ENCODE peak calls at places on chromosomes 2 and 18, in ten cellular contexts. D, V, F, J, N, K, X, W, O and I are unnamed samples.

GRCh38 chr2:81576713-81577112 is 1272.2 kb upstream of the LRRTM1 start:
- DNase-seq in X (no peak), J (no peak), W (no peak), D (no peak), K (no peak), N (no peak), F (no peak), O (no peak), V (no peak), I (no peak)

GRCh38 chr2:103427567-103427966 is 665.7 kb downstream of the TMEM182 start:
- DNase-seq in N (no peak), D (no peak), F (no peak), O (no peak), X (no peak), V (no peak), W (no peak), K (no peak), J (no peak), I (no peak)

GRCh38 chr18:21134895-21135294 is 23.3 kb upstream of the ROCK1 start:
- DNase-seq in V (no peak), F (no peak), W (peak), D (no peak), X (no peak), O (peak), N (no peak), K (no peak), J (no peak), I (no peak)

GRCh38 chr2:28356095-28356911 is 36.4 kb upstream of the FOSL2 start:
- DNase-seq in W (peak), O (peak), V (peak), J (no peak), K (peak), X (peak), D (peak), F (peak), N (peak), I (peak)

GRCh38 chr18:3305933-3306332 is 44.0 kb downstream of the MYL12B start:
- DNase-seq in N (no peak), W (peak), V (no peak), J (no peak), O (peak), F (no peak), D (peak), X (no peak), K (no peak), I (peak)

GRCh38 chr2:29157131-29157530 is 41.9 kb downstream of the CLIP4 start:
- DNase-seq in J (no peak), D (no peak), F (peak), V (no peak), X (no peak), K (no peak), O (no peak), W (no peak), N (no peak), I (no peak)

GRCh38 chr2:140186201-140186775 is 1406.1 kb upstream of the NXPH2 start:
- DNase-seq in F (no peak), J (no peak), D (no peak), X (no peak), O (no peak), W (peak), V (no peak), N (no peak), K (no peak), I (peak)

GRCh38 chr2:64260093-64260808 is 116.0 kb upstream of the PELI1 start:
- DNase-seq in D (no peak), W (no peak), J (no peak), X (no peak), K (no peak), V (no peak), O (no peak), F (no peak), N (no peak), I (no peak)

GRCh38 chr2:226607379-226607778 is 192.2 kb downstream of the IRS1 start:
- DNase-seq in K (no peak), D (peak), N (no peak), W (peak), X (no peak), J (no peak), O (peak), F (no peak), V (no peak), I (peak)

GRCh38 chr18:54948350-54948837 is 10.9 kb downstream of the CCDC68 start:
- DNase-seq in V (no peak), K (no peak), N (no peak), X (no peak), D (no peak), O (no peak), W (peak), J (no peak), F (no peak), I (no peak)

GRCh38 chr2:173417341-173417740 is 62.7 kb downstream of the CDCA7 start:
- DNase-seq in J (no peak), O (no peak), V (no peak), D (no peak), X (no peak), N (no peak), W (no peak), K (no peak), F (no peak), I (no peak)

DNA sequence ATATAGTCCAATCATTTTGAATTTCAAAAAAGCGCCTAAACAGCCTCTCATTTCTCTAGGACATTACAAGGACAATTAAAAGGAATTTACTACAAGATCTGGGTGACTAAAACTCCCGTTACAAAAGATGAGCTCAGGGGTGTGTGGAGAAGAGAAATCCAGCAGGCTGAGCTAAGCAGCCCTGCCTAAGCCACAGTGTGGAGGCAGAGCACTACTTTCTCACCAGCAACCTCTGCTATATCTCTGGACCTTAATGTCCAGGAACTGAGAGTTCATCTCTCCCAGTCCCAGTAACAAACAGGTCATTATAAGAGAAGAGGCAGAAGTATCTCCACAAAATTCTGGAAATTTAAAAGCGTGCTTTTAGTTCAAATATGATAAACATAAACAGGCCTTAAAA is 18.9 kb upstream of the ANKRD62 start:
- DNase-seq in F (peak), V (no peak), D (peak), J (no peak), N (no peak), X (no peak), O (no peak), W (no peak), K (no peak), I (no peak)
- TF ChIP-seq CTCF in F (peak), V (no peak), D (peak), J (no peak), N (no peak), X (no peak), O (no peak), W (peak), K (no peak), I (peak)

GRCh38 chr2:77521482-77521881 is 694 bp downstream of the LRRTM4 start:
- DNase-seq in D (no peak), J (no peak), F (peak), O (no peak), V (no peak), X (no peak), N (no peak), W (no peak), K (no peak), I (no peak)
- H3K4me3 ChIP-seq in D (no peak), J (no peak), F (peak), O (no peak), V (peak), X (peak), N (no peak), W (no peak), K (no peak), I (no peak)

DNA sequence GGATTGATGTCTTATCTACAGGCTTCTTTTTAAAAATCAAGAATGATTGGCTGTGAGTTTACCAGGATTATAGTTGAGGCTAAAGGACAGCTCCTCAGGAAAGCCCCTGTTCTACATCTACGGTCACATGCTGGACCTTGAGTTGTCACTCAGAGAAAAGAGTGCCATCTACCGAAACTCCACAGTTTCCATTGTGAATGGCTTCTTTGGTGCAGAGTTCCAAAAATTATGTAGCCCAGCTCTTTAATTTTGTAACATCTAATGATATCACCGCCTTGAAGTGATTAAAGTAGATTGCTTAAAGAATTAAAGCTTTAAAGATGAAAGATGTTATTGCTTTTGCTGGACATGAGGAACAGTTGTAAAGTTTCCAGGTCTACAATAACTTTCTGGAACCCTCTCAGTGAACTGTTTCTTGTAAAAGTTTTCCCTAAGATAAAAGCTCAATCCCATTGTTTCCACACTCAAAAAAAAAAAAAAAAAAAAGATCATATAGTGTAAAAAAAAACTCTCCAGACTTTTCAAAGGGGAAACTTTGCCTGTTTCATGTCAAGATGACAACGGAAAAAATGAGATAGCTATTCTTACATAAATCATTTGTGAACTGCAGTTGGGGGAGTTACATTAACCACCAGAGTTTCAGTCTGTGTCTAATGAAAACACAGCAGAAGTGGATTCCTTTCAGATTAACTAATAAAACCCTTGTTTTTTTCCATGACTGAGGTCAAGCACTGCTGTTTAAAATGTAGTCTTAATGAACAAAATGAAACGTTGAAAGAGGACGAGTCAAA is 4.3 kb downstream of the COL3A1 start:
- DNase-seq in X (no peak), F (peak), K (no peak), D (peak), V (no peak), W (peak), N (no peak), O (peak), J (no peak), I (peak)
- TF ChIP-seq CTCF in X (peak), F (peak), K (peak), D (peak), V (peak), W (peak), N (peak), O (peak), J (peak), I (peak)

GRCh38 chr2:26848336-26849055 is 564 bp downstream of the DPYSL5 start:
- DNase-seq in V (no peak), F (peak), W (no peak), D (no peak), N (no peak), O (no peak), K (no peak), X (peak), J (no peak), I (no peak)
- H3K4me3 ChIP-seq in V (peak), F (peak), W (no peak), D (no peak), N (peak), O (no peak), K (peak), X (peak), J (no peak), I (no peak)

GRCh38 chr2:205721057-205721767 is 38.9 kb downstream of the NRP2 start:
- DNase-seq in O (no peak), W (no peak), V (no peak), J (no peak), X (no peak), N (no peak), K (no peak), D (no peak), F (peak), I (no peak)
- TF ChIP-seq CTCF in O (peak), W (peak), V (peak), J (peak), X (peak), N (no peak), K (no peak), D (peak), F (peak), I (peak)

GRCh38 chr2:71791501-71792135 is 338.3 kb downstream of the DYSF start:
- DNase-seq in J (no peak), F (no peak), W (no peak), V (no peak), D (no peak), O (no peak), K (no peak), X (no peak), N (no peak), I (no peak)

GRCh38 chr2:71791051-71791450 is 337.7 kb downstream of the DYSF start:
- DNase-seq in D (no peak), J (no peak), N (no peak), O (no peak), V (no peak), X (no peak), F (no peak), W (no peak), K (no peak), I (no peak)

GRCh38 chr2:71794611-71795010 is 341.2 kb downstream of the DYSF start:
- DNase-seq in N (no peak), X (no peak), F (no peak), O (no peak), D (no peak), J (no peak), W (no peak), V (no peak), K (no peak), I (no peak)

GRCh38 chr2:71793965-71794364 is 340.6 kb downstream of the DYSF start:
- DNase-seq in N (no peak), F (no peak), V (no peak), J (no peak), X (no peak), O (no peak), W (no peak), K (no peak), D (no peak), I (no peak)

DNA sequence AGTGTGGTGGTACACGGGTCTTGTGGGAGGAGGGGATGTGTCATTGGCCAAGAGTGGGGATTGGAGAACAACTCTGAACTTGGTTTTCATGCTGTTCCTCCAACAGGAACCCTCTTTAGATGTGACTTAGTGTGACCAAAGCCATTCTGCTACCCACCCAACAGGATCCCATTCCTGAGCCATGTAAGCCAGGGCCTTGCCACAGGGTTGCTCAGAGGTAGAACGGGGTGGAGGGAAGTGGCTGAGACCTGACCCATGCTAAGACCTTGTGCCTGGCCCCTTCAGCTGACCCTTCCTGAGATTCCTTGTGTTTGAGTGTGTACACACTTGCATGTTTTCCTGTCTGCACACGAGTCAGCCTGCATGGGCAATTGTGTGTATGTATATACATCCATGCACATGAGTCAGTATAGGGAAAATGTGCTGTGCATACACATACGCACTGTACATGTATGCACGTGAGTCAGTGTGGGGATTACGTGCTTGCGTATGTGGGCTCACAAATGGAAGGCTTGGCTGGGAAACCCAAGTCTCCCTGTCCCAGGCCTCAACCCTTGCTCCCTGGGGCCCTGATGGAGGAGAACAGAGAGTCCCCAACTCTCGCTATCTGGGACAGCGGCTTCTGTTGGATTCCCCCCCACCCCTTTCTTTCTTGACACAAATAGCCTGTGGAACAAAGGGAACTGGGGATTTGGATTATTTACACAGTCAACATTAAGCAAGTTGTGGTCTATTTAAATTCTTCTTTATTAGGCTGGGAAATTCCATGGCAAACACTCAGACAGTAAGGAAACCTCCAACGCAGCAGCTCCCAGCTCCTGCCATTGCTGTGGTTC is 339.8 kb downstream of the DYSF start:
- DNase-seq in K (no peak), X (no peak), J (no peak), W (peak), D (peak), V (no peak), O (peak), N (no peak), F (no peak), I (peak)
- H3K4me3 ChIP-seq in K (no peak), X (no peak), J (no peak), W (no peak), D (no peak), V (no peak), O (no peak), N (no peak), F (no peak), I (no peak)

DNA sequence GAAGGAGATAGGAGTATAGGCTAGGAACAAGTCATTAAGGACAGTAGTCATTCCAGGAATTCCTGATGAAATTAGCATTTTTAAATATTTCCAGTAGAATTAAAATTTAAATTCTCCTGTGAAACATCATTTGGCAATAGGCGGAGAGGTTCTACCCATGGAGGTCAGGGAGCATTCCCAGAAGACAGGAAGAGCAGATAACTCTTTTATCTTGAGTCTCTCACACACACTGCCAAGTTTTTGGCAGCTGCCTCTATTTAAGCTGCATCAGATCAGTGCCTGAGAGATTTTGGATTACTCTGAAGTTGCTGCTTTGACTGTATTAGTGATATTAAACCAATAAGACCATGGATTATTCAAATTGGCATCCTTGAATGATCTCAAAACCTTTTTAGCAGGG is 714.7 kb downstream of the EPHA4 start:
- DNase-seq in W (no peak), J (no peak), X (no peak), N (no peak), D (no peak), V (no peak), O (no peak), K (no peak), F (no peak), I (no peak)
- TF ChIP-seq CTCF in W (no peak), J (no peak), X (no peak), N (no peak), D (no peak), V (no peak), O (no peak), K (no peak), F (no peak), I (no peak)